ENCODE peak calls at places on chromosomes 4 and X, in eight cellular contexts. X, K, N, I, P, M, T and O are unnamed samples. For H3K4me1, the result is how much of the 10 kb centered on the place peaks cover.

GRCh38 chr4:125432078-125432477 is 117.3 kb downstream of the FAT4 start:
- DNase-seq in X (peak), K (peak), N (no peak), I (no peak), P (no peak), M (no peak), T (no peak), O (no peak)

GRCh38 chr4:152862608-152863007 is 73.5 kb upstream of the FHDC1 start:
- DNase-seq in X (no peak), K (no peak), N (no peak), I (no peak), P (no peak), M (no peak), T (no peak), O (no peak)

GRCh38 chr4:183504930-183505555 is at the start of gene ING2:
- DNase-seq in X (peak), K (peak), N (peak), I (peak), P (peak), M (peak), T (peak), O (no peak)

GRCh38 chr4:79016878-79017277 is 77.6 kb upstream of the PAQR3 start:
- DNase-seq in X (no peak), K (no peak), N (no peak), I (no peak), P (no peak), M (no peak), T (no peak), O (no peak)

GRCh38 chrX:45070116-45071007 is 130.3 kb downstream of the DIPK2B start:
- DNase-seq in X (peak), K (peak), N (no peak), I (no peak), P (no peak), M (no peak), T (no peak), O (no peak)

GRCh38 chr4:123418486-123418931 is 21.9 kb downstream of the SPRY1 start:
- DNase-seq in X (no peak), K (peak), N (peak), I (no peak), P (no peak), M (no peak), T (no peak), O (no peak)

GRCh38 chr4:159855731-159856130 is 752.9 kb downstream of the RAPGEF2 start:
- DNase-seq in X (no peak), K (peak), N (no peak), I (no peak), P (no peak), M (no peak), T (no peak), O (no peak)

GRCh38 chr4:150789864-150790263 is 207.9 kb downstream of the MAB21L2 start:
- DNase-seq in X (no peak), K (no peak), N (no peak), I (no peak), P (no peak), M (no peak), T (no peak), O (no peak)

GRCh38 chr4:52914051-52914605 is 52.0 kb downstream of the RASL11B start:
- DNase-seq in X (no peak), K (no peak), N (no peak), I (no peak), P (peak), M (no peak), T (no peak), O (no peak)

GRCh38 chr4:41991916-41992767 is 1.8 kb downstream of the SLC30A9 start:
- DNase-seq in X (no peak), K (no peak), N (no peak), I (no peak), P (no peak), M (no peak), T (no peak), O (no peak)

DNA sequence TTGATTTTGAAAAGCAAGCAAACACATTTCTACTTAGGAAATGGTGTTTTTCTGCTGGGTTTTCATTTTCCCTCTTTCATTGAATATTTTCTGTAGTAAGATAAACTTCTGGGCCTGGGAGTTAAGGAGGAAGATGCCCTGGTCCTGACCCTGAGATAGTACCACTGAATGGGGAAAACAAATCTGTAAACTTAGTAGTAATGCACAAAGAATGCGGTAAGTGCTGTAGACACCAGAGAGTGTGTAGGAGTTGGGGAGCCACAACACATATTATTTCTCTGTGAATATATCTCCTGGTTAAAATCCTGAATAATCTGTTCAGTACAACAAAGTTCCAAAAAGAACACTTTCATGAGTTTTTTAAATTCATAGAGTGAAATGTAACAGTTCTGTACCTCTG is 178.3 kb downstream of the MAPK10 start:
- DNase-seq in X (peak), K (no peak), N (no peak), I (no peak), P (no peak), M (no peak), T (no peak), O (no peak)
- H3K4me1 ChIP-seq in X (under half), K (under half), N (under half), I (under half), P (under half), M (under half), T (under half), O (under half)

GRCh38 chr4:10113362-10114047 is 3.1 kb downstream of the WDR1 start:
- DNase-seq in X (no peak), K (no peak), N (no peak), I (no peak), P (no peak), M (no peak), T (no peak), O (no peak)
- H3K4me1 ChIP-seq in X (under half), K (under half), N (half or more), I (half or more), P (under half), M (under half), T (half or more), O (under half)

DNA sequence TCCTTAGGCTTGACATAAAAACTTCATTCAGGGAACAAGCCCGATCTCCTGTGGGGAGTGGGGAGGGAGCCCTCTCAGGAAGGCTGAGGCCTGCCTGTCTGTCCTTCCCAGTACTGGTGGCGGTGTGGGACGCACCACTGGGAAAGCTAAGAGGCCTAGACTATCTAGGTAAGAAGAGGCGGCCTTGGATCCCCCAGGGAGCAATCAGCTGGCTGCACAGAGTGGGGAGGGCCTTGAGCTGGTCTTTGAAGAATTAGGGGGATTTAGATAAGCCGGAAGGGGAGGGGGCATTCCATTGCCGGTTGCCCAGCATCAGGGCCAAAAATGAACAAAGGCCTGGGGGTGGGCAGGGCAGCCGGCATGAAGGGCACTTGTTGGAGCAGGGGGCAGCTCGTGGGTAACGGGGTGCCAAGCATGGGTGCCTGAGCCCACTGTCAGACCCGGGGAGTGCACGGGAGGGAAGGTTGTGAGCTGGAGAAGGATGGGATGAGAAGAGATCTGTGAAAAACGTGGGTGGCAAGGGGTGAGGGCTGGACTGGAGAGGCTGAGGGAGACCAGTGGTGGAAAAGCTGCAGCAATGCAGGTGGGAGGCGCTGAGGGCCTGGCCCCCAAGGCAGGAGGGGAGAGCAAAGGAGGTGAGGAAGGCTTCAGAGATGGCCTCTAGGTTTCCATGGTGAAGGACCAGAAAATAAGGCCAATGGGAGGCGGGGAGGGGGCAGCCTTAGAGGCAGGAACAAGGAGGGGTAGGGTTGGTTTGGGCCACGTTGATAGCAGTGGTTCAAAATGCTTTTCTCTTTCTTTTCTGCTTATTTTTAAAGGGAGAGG is 8.5 kb downstream of the KLF3 start:
- DNase-seq in X (peak), K (peak), N (no peak), I (no peak), P (peak), M (no peak), T (no peak), O (no peak)
- H3K4me1 ChIP-seq in X (half or more), K (half or more), N (half or more), I (half or more), P (under half), M (under half), T (half or more), O (under half)

GRCh38 chr4:54095110-54095800 is 4.7 kb upstream of the GSX2 start:
- DNase-seq in X (no peak), K (peak), N (no peak), I (no peak), P (no peak), M (no peak), T (no peak), O (no peak)

GRCh38 chr4:54092405-54092759 is 7.6 kb upstream of the GSX2 start:
- DNase-seq in X (no peak), K (no peak), N (no peak), I (no peak), P (no peak), M (no peak), T (no peak), O (no peak)

GRCh38 chr4:54094449-54094848 is 5.5 kb upstream of the GSX2 start:
- DNase-seq in X (no peak), K (peak), N (no peak), I (no peak), P (no peak), M (no peak), T (no peak), O (no peak)

GRCh38 chr4:54092800-54093608 is 7.0 kb upstream of the GSX2 start:
- DNase-seq in X (no peak), K (peak), N (no peak), I (no peak), P (no peak), M (no peak), T (no peak), O (no peak)

GRCh38 chr4:54093609-54094240 is 6.2 kb upstream of the GSX2 start:
- DNase-seq in X (no peak), K (peak), N (no peak), I (no peak), P (no peak), M (no peak), T (no peak), O (no peak)
- H3K4me1 ChIP-seq in X (under half), K (under half), N (under half), I (under half), P (under half), M (under half), T (under half), O (under half)